ENCODE peak calls at places on chromosomes 12 and 14, in eight cellular contexts. C is natural killer cell; D is effector CD4-positive, alpha-beta T cell; S is cardiac fibroblast; R is stimulated activated CD8-positive, alpha-beta memory T cell treated with anti-CD3 and anti-CD28 coated beads, Interleukin-4, amount 100 ng/mL, for 24 hours; T is IMR-90; K is fibroblast of the aortic adventitia; V is LHCN-M2. U is an unnamed sample.
A peak's percentile ranks its signal among the peaks of the same experiment; 100 is the strongest.

GRCh38 chr12:130715996-130716917 is at the start of gene RIMBP2:
- DNase-seq in C (no peak), D (no peak), S (peak; percentile 52), R (no peak), T (peak; percentile 1), K (peak; percentile 23), V (no peak), U (no peak)

GRCh38 chr14:99183716-99184115 is 88.3 kb downstream of the BCL11B start:
- DNase-seq in C (no peak), D (no peak), S (no peak), R (no peak), T (no peak), K (no peak), V (no peak), U (no peak)

GRCh38 chr14:74973003-74973614 is 17.7 kb upstream of the PGF start:
- DNase-seq in C (peak; percentile 33), D (no peak), S (peak; percentile 66), R (peak; percentile 20), T (peak; percentile 44), K (no peak), V (no peak), U (no peak)

GRCh38 chr12:93722757-93723567 is 45.8 kb downstream of the CRADD start:
- DNase-seq in C (no peak), D (no peak), S (peak; percentile 47), R (no peak), T (no peak), K (no peak), V (peak; percentile 88), U (peak; percentile 75)

GRCh38 chr12:118850244-118850825 is 131.0 kb upstream of the SRRM4 start:
- DNase-seq in C (no peak), D (no peak), S (peak; percentile 5), R (no peak), T (no peak), K (no peak), V (no peak), U (no peak)

GRCh38 chr12:96073346-96074336 is 38.3 kb upstream of the LTA4H start:
- DNase-seq in C (no peak), D (no peak), S (peak; percentile 48), R (no peak), T (no peak), K (peak; percentile 14), V (peak; percentile 35), U (no peak)

GRCh38 chr12:54052745-54053624 is 650 bp upstream of the HOXC4 start:
- DNase-seq in C (no peak), D (no peak), S (no peak), R (no peak), T (no peak), K (no peak), V (peak; percentile 66), U (peak; percentile 15)

GRCh38 chr12:64893961-64894360 is 69.5 kb downstream of the TBC1D30 start:
- DNase-seq in C (no peak), D (no peak), S (peak; percentile 81), R (no peak), T (peak; percentile 88), K (peak; percentile 43), V (peak; percentile 91), U (peak; percentile 22)

GRCh38 chr14:53626771-53627170 is 329.9 kb downstream of the BMP4 start:
- DNase-seq in C (no peak), D (no peak), S (no peak), R (no peak), T (no peak), K (no peak), V (no peak), U (no peak)

GRCh38 chr14:106141242-106142220 is 615.1 kb downstream of the TMEM121 start:
- DNase-seq in C (no peak), D (peak; percentile 15), S (no peak), R (no peak), T (no peak), K (no peak), V (no peak), U (no peak)

GRCh38 chr14:99527026-99527425 is 45.8 kb downstream of the CCNK start:
- DNase-seq in C (no peak), D (no peak), S (no peak), R (no peak), T (no peak), K (no peak), V (no peak), U (no peak)

GRCh38 chr12:105590571-105590970 is 260.1 kb downstream of the C12orf75 start:
- DNase-seq in C (no peak), D (no peak), S (peak; percentile 22), R (no peak), T (no peak), K (no peak), V (no peak), U (no peak)

GRCh38 chr14:49909016-49909415 is 16.1 kb downstream of the ARF6 start:
- DNase-seq in C (no peak), D (no peak), S (no peak), R (no peak), T (no peak), K (no peak), V (no peak), U (no peak)

GRCh38 chr12:92676710-92677109 is 26.1 kb upstream of the PLEKHG7 start:
- DNase-seq in C (no peak), D (no peak), S (no peak), R (no peak), T (no peak), K (no peak), V (no peak), U (no peak)

GRCh38 chr12:122067966-122068365 is 10.6 kb upstream of the MLXIP start:
- DNase-seq in C (no peak), D (no peak), S (peak; percentile 65), R (no peak), T (peak; percentile 89), K (peak; percentile 88), V (no peak), U (peak; percentile 85)

GRCh38 chr12:66074561-66074960 is 56.0 kb downstream of the LLPH start:
- DNase-seq in C (no peak), D (no peak), S (peak; percentile 18), R (no peak), T (peak; percentile 79), K (no peak), V (no peak), U (no peak)

GRCh38 chr12:1911598-1912575 is 6.6 kb downstream of the CACNA2D4 start:
- DNase-seq in C (no peak), D (no peak), S (no peak), R (no peak), T (no peak), K (no peak), V (peak; percentile 97), U (no peak)

GRCh38 chr14:60506010-60506409 is 2.9 kb upstream of the SIX6 start:
- DNase-seq in C (no peak), D (no peak), S (no peak), R (no peak), T (no peak), K (no peak), V (no peak), U (no peak)

GRCh38 chr12:2666411-2666810 is 128.4 kb upstream of the FKBP4 start:
- DNase-seq in C (no peak), D (no peak), S (no peak), R (no peak), T (peak; percentile 54), K (no peak), V (no peak), U (no peak)

GRCh38 chr12:47412837-47413236 is 293.0 kb downstream of the RPAP3 start:
- DNase-seq in C (no peak), D (no peak), S (no peak), R (no peak), T (no peak), K (no peak), V (no peak), U (no peak)

GRCh38 chr12:3087758-3088157 is 10.6 kb downstream of the TSPAN9 start:
- DNase-seq in C (no peak), D (no peak), S (no peak), R (no peak), T (no peak), K (no peak), V (no peak), U (no peak)

GRCh38 chr12:45231515-45232145 is 15.7 kb downstream of the ANO6 start:
- DNase-seq in C (no peak), D (no peak), S (peak; percentile 79), R (no peak), T (peak; percentile 85), K (peak; percentile 87), V (peak; percentile 69), U (no peak)

GRCh38 chr12:47616440-47616839 is 89.4 kb downstream of the RPAP3 start:
- DNase-seq in C (no peak), D (no peak), S (peak; percentile 15), R (no peak), T (no peak), K (peak; percentile 15), V (no peak), U (no peak)

GRCh38 chr12:109130755-109131521 is 14.6 kb downstream of the ACACB start:
- DNase-seq in C (no peak), D (no peak), S (no peak), R (no peak), T (no peak), K (no peak), V (peak; percentile 54), U (no peak)

GRCh38 chr14:98237939-98238338 is 1034.1 kb downstream of the BCL11B start:
- DNase-seq in C (no peak), D (no peak), S (no peak), R (no peak), T (no peak), K (no peak), V (no peak), U (no peak)

U was measured in SJSA1.